ENCODE peak calls at places on chromosomes 16 and 17, in four cellular contexts. C is tibial artery, R is adrenal gland, M is lower leg skin. D is an unnamed sample.

GRCh38 chr16:55408656-55409055 is 70.3 kb upstream of the MMP2 start:
- DNase-seq in M (no peak), R (no peak), C (no peak), D (no peak)

GRCh38 chr17:44005865-44006580 is 1.6 kb downstream of the NAGS start:
- DNase-seq in R (no peak), C (no peak), M (no peak), D (no peak)

GRCh38 chr16:77434365-77435239 is at the start of gene ADAMTS18:
- DNase-seq in R (no peak), M (no peak), C (no peak), D (no peak)

GRCh38 chr16:89131783-89132182 is 38.1 kb downstream of the ACSF3 start:
- DNase-seq in M (no peak), R (peak), C (no peak), D (no peak)

GRCh38 chr17:68437979-68438877 is 19.1 kb downstream of the WIPI1 start:
- DNase-seq in R (peak), M (no peak), C (no peak), D (no peak)

GRCh38 chr16:31215287-31216115 is 1.4 kb downstream of the PYDC1 start:
- DNase-seq in M (no peak), R (peak), C (peak), D (no peak)

GRCh38 chr16:10885246-10885645 is 8.2 kb downstream of the CIITA start:
- DNase-seq in R (no peak), M (no peak), C (peak), D (no peak)

GRCh38 chr17:72122336-72122667 is 1.5 kb downstream of the SOX9 start:
- DNase-seq in M (no peak), R (no peak), C (no peak), D (no peak)

GRCh38 chr17:915416-916201 is 64.0 kb downstream of the NXN start:
- DNase-seq in R (peak), M (no peak), C (no peak), D (no peak)

GRCh38 chr16:87812200-87812656 is 46.4 kb upstream of the KLHDC4 start:
- DNase-seq in R (no peak), M (no peak), C (no peak), D (no peak)

GRCh38 chr16:69187891-69188451 is 1.0 kb downstream of the SNTB2 start:
- DNase-seq in C (peak), R (peak), M (peak), D (no peak)

GRCh38 chr17:80474231-80474932 is 2.0 kb downstream of the NPTX1 start:
- DNase-seq in R (peak), M (no peak), C (no peak), D (peak)

GRCh38 chr16:1983544-1984346 is at the start of gene GFER:
- DNase-seq in C (peak), R (peak), M (peak), D (peak)

GRCh38 chr17:36879599-36880255 is 57.5 kb upstream of the LHX1 start:
- DNase-seq in M (no peak), C (no peak), R (no peak), D (no peak)

GRCh38 chr17:31554930-31555329 is 163.5 kb downstream of the RAB11FIP4 start:
- DNase-seq in R (no peak), C (no peak), M (no peak), D (no peak)

GRCh38 chr16:81707411-81708321 is 71.4 kb upstream of the PLCG2 start:
- DNase-seq in R (no peak), M (no peak), C (no peak), D (no peak)

GRCh38 chr16:1296688-1297412 is 12.6 kb upstream of the UBE2I start:
- DNase-seq in M (no peak), C (no peak), R (peak), D (no peak)

GRCh38 chr17:63446981-63447687 is 1.0 kb upstream of the CYB561 start:
- DNase-seq in M (no peak), C (peak), R (no peak), D (no peak)
- H3K4me3 ChIP-seq in M (peak), C (peak), R (no peak), D (peak)

DNA sequence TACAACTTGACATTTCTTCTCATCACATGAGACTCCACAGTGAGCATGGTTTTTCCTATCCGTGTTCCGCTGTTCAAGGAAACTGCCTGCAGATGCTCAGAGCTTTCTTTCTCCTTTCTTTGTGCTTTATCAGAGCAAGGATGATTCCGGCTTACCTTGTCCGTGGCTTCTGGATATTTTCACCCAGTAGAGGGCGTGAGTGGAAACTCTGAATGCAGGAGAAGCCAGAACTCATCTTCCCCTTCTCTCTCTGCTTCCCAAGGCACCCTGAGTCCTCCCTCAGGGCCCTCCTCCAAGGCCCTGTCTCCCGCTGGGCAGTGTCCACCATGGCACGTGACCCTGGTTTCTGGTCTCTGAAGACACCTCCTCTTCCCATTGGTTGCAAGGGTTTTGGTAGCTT is 721.1 kb upstream of the RBFOX1 start:
- DNase-seq in C (no peak), R (no peak), M (no peak), D (no peak)
- TF ChIP-seq CTCF in C (no peak), R (no peak), M (no peak), D (no peak)

DNA sequence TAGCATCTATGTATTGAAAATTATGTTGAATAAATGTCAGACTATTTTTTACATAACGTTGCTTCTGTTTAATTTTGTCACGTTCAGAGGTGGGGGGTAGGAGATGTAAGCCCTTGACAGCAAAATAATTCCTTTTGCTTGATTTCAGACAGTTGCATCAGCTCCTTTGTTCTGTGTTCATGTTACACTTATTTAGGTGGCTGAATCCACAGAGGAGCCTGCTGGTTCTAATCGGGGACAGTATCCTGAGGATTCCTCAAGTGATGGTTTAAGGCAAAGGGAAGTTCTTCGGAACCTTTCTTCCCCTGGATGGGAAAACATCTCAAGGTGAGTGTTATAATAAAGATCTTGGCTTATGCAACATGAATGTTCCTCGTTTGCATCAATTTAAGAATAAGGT is 4.5 kb downstream of the HERPUD1 start:
- DNase-seq in R (no peak), M (no peak), C (no peak), D (no peak)
- H3K4me3 ChIP-seq in R (no peak), M (no peak), C (no peak), D (no peak)

GRCh38 chr17:8108972-8109668 is 9.2 kb downstream of the ALOXE3 start:
- DNase-seq in M (no peak), R (no peak), C (no peak), D (no peak)

GRCh38 chr17:8110907-8111306 is 7.4 kb downstream of the ALOXE3 start:
- DNase-seq in R (no peak), M (no peak), C (no peak), D (no peak)

GRCh38 chr17:8105957-8106398 is 12.3 kb downstream of the ALOXE3 start:
- DNase-seq in R (no peak), M (no peak), C (no peak), D (no peak)

GRCh38 chr17:8109669-8110455 is 8.5 kb downstream of the ALOXE3 start:
- DNase-seq in M (no peak), R (peak), C (no peak), D (no peak)

DNA sequence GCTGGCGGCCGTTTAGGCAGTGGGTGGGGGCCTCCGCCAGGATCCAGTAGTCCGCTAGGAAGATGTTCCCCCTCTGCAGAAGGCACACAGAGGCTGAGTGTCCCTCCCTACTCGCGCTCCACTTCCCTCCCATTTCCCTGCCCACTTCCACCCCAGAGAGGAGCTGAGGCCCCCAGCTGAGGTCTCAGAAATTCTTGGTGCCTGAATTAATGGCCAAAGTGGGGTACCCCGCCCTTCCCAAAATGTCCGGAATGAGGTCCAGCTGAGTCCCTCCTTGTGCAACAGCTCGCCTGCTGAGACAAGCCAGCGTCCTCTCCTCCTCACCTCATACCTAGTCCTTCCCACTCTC is 7.9 kb downstream of the ALOXE3 start:
- DNase-seq in C (no peak), R (no peak), M (no peak), D (no peak)
- TF ChIP-seq CTCF in C (no peak), R (no peak), M (no peak), D (peak)

DNA sequence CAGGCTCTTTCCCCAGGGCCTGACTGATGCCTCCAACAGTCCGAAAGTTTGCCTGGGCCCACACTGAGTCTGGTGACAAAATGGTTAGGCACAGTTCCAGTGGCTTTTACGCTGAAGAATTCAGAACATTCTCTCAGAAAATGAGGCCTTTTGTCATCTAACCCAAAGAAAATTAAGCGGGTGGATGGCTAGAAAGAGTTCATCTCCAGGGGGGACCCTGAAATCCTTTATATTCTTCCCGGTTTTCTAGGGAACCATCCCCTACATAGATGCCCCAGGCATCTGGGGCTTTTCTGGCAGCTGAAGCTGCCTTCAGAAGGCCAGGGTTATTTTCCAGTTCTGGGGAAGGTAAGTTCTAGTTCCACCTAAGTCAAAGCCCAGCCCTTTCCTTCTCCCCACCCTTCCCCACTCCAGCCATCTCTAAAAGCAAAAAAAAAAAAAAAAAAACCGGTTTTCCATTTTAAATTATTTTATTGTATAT is 2.2 kb downstream of the RASD1 start:
- DNase-seq in R (no peak), M (no peak), C (no peak), D (no peak)
- H3K4me3 ChIP-seq in R (no peak), M (no peak), C (no peak), D (no peak)

D was measured in HFF-Myc.